ENCODE peak calls at places on chromosomes 11 and 22, in four cellular contexts. N is CD4-positive, alpha-beta T cell; I is ovary; J is Peyer's patch. Y is an unnamed sample.
A peak's percentile ranks its signal among the peaks of the same experiment; 100 is the strongest.

GRCh38 chr11:86610559-86611341 is 61.7 kb downstream of the ME3 start:
- DNase-seq in I (no peak), J (no peak), N (no peak), Y (no peak)

GRCh38 chr11:27055065-27055682 is 14.6 kb downstream of the BBOX1 start:
- DNase-seq in J (no peak), N (no peak), I (no peak), Y (no peak)

GRCh38 chr22:41830174-41830573 is 2.7 kb upstream of the SREBF2 start:
- DNase-seq in J (no peak), N (no peak), I (no peak), Y (no peak)

GRCh38 chr11:21931436-21932101 is 261.3 kb upstream of the ANO5 start:
- DNase-seq in I (no peak), J (no peak), N (no peak), Y (no peak)

GRCh38 chr11:23897453-23898289 is 599.2 kb upstream of the LUZP2 start:
- DNase-seq in I (no peak), J (no peak), N (no peak), Y (peak; percentile 29)

GRCh38 chr22:40116496-40117200 is 61.1 kb upstream of the TNRC6B start:
- DNase-seq in N (peak; percentile 37), I (no peak), J (no peak), Y (no peak)

GRCh38 chr11:7485854-7486425 is 634 bp downstream of the OLFML1 start:
- DNase-seq in J (no peak), I (no peak), N (no peak), Y (no peak)

GRCh38 chr11:123561046-123561781 is 93.2 kb downstream of the SCN3B start:
- DNase-seq in N (no peak), I (peak; percentile 70), J (no peak), Y (no peak)

GRCh38 chr22:17777005-17777716 is 2.9 kb upstream of the BID start:
- DNase-seq in N (peak; percentile 52), J (peak; percentile 78), I (no peak), Y (no peak)

GRCh38 chr11:94700631-94701030 is 67.5 kb upstream of the AMOTL1 start:
- DNase-seq in J (no peak), I (no peak), N (no peak), Y (no peak)

GRCh38 chr11:65204646-65205601 is 23.2 kb downstream of the CAPN1 start:
- DNase-seq in N (peak; percentile 37), J (no peak), I (no peak), Y (no peak)

GRCh38 chr11:2458321-2458720 is 13.5 kb downstream of the KCNQ1 start:
- DNase-seq in I (no peak), J (no peak), N (no peak), Y (no peak)

GRCh38 chr11:14059491-14059890 is 97.0 kb downstream of the SPON1 start:
- DNase-seq in J (no peak), N (no peak), I (no peak), Y (no peak)

GRCh38 chr11:23078289-23078971 is 218.2 kb upstream of the CCDC179 start:
- DNase-seq in N (no peak), I (no peak), J (no peak), Y (peak; percentile 48)

GRCh38 chr11:115247404-115247803 is 256.8 kb downstream of the CADM1 start:
- DNase-seq in I (no peak), N (no peak), J (no peak), Y (no peak)

GRCh38 chr11:91972665-91973266 is 251.9 kb upstream of the FAT3 start:
- DNase-seq in J (no peak), N (no peak), I (no peak), Y (no peak)

GRCh38 chr22:42179616-42180015 is 49.0 kb upstream of the CYP2D6 start:
- DNase-seq in I (no peak), J (no peak), N (no peak), Y (no peak)

GRCh38 chr11:73399159-73400090 is 23.2 kb downstream of the RELT start:
- DNase-seq in N (no peak), J (no peak), I (no peak), Y (no peak)

GRCh38 chr11:1297576-1298473 is 11.6 kb downstream of the TOLLIP start:
- DNase-seq in J (no peak), N (no peak), I (peak; percentile 19), Y (no peak)

GRCh38 chr11:120660024-120660565 is 148.5 kb downstream of the GRIK4 start:
- DNase-seq in J (no peak), N (no peak), I (peak; percentile 28), Y (peak; percentile 15)

GRCh38 chr11:96102664-96103068 is 178.8 kb upstream of the MTMR2 start:
- DNase-seq in I (no peak), N (no peak), J (no peak), Y (no peak)

GRCh38 chr11:105152556-105152955 is 13.0 kb upstream of the CARD18 start:
- DNase-seq in N (no peak), J (no peak), I (no peak), Y (no peak)

GRCh38 chr22:49968313-49968830 is 7.8 kb downstream of the PIM3 start:
- DNase-seq in N (no peak), J (peak; percentile 15), I (peak; percentile 25), Y (no peak)

GRCh38 chr11:107898270-107898669 is 30.0 kb upstream of the RAB39A start:
- DNase-seq in J (no peak), N (no peak), I (no peak), Y (peak; percentile 38)

GRCh38 chr22:30893434-30894370 is 74.9 kb downstream of the MORC2 start:
- DNase-seq in I (no peak), N (no peak), J (no peak), Y (no peak)

GRCh38 chr11:96097844-96098421 is 174.0 kb upstream of the MTMR2 start:
- DNase-seq in N (no peak), J (no peak), I (no peak), Y (no peak)

GRCh38 chr11:130979386-130979972 is 63.2 kb upstream of the SNX19 start:
- DNase-seq in I (no peak), J (no peak), N (no peak), Y (peak; percentile 31)

GRCh38 chr11:65132988-65133700 is 1.2 kb downstream of the SYVN1 start:
- DNase-seq in J (peak; percentile 97), N (no peak), I (peak; percentile 40), Y (peak; percentile 78)

GRCh38 chr11:125956371-125956770 is 10.5 kb downstream of the VSIG10L2 start:
- DNase-seq in I (peak; percentile 70), J (no peak), N (no peak), Y (no peak)

GRCh38 chr11:103851166-103851651 is 185.2 kb upstream of the DDI1 start:
- DNase-seq in N (no peak), J (no peak), I (no peak), Y (no peak)

GRCh38 chr11:68021167-68021787 is 9.2 kb upstream of the NDUFS8 start:
- DNase-seq in I (no peak), J (no peak), N (no peak), Y (no peak)

GRCh38 chr11:68019486-68019885 is 9.4 kb downstream of the ALDH3B1 start:
- DNase-seq in N (no peak), J (no peak), I (no peak), Y (no peak)

GRCh38 chr11:68022531-68022930 is 8.0 kb upstream of the NDUFS8 start:
- DNase-seq in I (no peak), J (no peak), N (no peak), Y (no peak)

GRCh38 chr11:68018730-68019190 is 8.6 kb downstream of the ALDH3B1 start:
- DNase-seq in I (no peak), J (no peak), N (no peak), Y (no peak)

DNA sequence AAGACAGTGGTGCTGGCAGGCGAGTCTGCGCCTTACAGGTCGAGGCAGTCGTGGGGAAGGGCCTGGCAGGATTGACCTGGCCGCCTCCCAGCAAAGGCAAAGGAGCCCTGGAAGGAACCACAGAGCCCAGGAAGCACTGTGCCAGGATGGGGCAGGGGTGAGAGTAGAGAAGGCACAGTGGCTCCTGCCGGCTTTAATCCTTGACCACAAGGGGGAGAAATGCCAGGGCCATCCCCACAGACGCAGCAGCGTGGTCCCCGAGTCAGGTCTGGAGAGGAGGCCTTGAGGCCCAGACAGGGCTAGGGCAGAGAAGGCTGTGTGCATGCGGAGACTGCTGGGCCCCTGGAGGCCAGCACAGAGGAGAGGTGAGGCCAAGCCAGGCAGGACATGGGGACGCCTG is 9.9 kb upstream of the NDUFS8 start:
- DNase-seq in I (no peak), J (no peak), N (no peak), Y (no peak)
- TF ChIP-seq CTCF in I (no peak), J (no peak), N (no peak), Y (no peak)

GRCh38 chr11:112176077-112176476 is 765 bp downstream of the BCO2 start:
- DNase-seq in I (no peak), N (no peak), J (no peak), Y (no peak)
- H3K27ac ChIP-seq in I (no peak overlapping the region), N (no peak overlapping the region), J (no peak overlapping the region), Y (no peak overlapping the region)

DNA sequence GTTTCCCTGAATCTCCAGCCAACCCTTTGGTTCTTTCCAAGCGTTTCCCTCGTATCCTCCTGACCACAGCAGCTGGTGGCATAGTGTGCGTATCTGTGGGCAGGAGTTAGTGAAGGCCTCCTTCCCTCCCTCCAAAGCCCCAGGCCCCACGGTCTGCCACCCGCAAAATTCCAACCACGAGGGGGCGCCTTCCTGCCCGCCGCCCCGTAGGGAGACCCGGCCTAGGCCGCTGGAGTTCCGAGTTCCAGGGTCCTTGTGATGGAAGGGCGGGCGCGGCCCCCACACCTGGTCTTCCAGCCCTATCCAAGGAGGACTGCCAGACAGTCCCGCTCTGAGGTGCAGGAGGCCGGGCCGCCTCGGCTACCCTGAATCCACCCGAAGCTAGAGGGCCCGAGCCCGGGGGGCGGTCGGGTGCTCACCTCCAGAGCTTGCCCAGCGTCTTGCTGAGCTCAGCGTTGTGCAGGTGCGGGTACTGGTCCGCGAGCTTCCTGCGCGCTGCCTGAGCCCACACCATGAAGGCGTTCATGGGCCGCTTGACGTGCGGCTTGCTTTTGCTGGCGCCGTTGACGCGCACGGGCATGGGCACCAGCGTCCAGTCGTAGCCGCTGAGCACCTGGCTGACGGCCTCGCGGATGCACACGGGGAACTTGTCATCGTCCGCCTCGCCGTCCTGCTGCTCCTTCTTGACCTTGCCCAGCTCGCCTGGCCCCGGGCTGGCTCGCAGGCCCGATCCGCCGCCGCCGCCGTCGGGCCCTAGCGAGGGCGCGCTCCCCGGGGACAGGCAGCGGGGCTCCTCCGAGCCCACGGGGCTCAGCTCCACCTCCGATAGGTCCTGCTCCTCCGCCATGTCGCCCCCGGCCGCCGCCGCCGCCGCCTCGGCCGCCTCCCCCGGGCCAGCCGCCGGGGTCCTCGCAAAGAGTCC is 1.2 kb downstream of the SOX10 start:
- DNase-seq in I (no peak), J (no peak), N (no peak), Y (no peak)
- TF ChIP-seq CTCF in I (no peak), J (no peak), N (peak; percentile 15), Y (no peak)

GRCh38 chr11:67024410-67024809 is 1.5 kb downstream of the SYT12 start:
- DNase-seq in I (no peak), N (peak; percentile 33), J (peak; percentile 24), Y (no peak)

GRCh38 chr11:67026941-67027340 is 4.0 kb downstream of the SYT12 start:
- DNase-seq in N (no peak), I (no peak), J (no peak), Y (no peak)

GRCh38 chr11:67027483-67027930 is 4.6 kb downstream of the SYT12 start:
- DNase-seq in J (no peak), I (no peak), N (no peak), Y (no peak)

GRCh38 chr11:67024966-67025365 is 2.0 kb downstream of the SYT12 start:
- DNase-seq in J (no peak), I (no peak), N (no peak), Y (no peak)

DNA sequence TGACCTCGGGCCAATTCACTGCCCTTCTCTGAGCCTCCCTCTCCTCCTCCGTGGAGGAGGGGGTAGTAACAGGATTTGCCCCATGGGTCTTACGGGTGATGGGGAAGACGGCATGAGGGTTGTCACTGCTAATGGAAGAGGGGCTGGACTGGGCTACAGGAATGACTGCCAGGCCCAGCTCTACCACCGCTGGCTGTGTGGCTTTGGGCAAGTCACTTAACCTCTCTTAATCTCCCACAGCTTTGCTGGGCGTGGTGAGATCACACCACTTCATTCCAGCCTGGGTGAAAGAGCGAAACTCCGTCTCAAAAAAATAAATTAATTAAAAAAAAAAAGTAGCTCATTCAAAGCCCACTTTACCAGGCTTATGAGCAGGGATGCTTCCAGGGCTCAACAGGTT is 2.8 kb downstream of the SYT12 start:
- DNase-seq in N (no peak), I (no peak), J (no peak), Y (no peak)
- H3K27ac ChIP-seq in N (no peak overlapping the region), I (no peak overlapping the region), J (no peak overlapping the region), Y (peak overlapping the region; percentile 33)